ENCODE peak calls at places on chromosomes 6 and 20, in eight cellular contexts. S is Panc1, R is K562, J is HepG2, I is GM23338, D is HCT116, E is GM12878, O is SK-N-SH. L is an unnamed sample.

GRCh38 chr20:10216146-10216741 is 2.4 kb upstream of the SNAP25 start:
- DNase-seq in S (no peak), R (no peak), J (no peak), I (peak), D (no peak), E (no peak), O (no peak), L (no peak)

GRCh38 chr6:54204921-54205511 is 93.8 kb downstream of the MLIP start:
- DNase-seq in S (no peak), R (no peak), J (peak), I (no peak), D (no peak), E (no peak), O (no peak), L (no peak)

GRCh38 chr6:52077180-52077884 is 10.1 kb downstream of the PKHD1 start:
- DNase-seq in S (no peak), R (no peak), J (no peak), I (peak), D (no peak), E (no peak), O (peak), L (no peak)

GRCh38 chr6:163897030-163897429 is 482.5 kb downstream of the QKI start:
- DNase-seq in S (no peak), R (no peak), J (no peak), I (no peak), D (no peak), E (no peak), O (no peak), L (no peak)

GRCh38 chr20:58306421-58307261 is 2.9 kb upstream of the RAB22A start:
- DNase-seq in S (peak), R (no peak), J (peak), I (no peak), D (no peak), E (peak), O (no peak), L (peak)

GRCh38 chr6:125149256-125150144 is 4.1 kb upstream of the TPD52L1 start:
- DNase-seq in S (no peak), R (no peak), J (no peak), I (no peak), D (no peak), E (no peak), O (no peak), L (no peak)

GRCh38 chr6:108453601-108454157 is 107.0 kb upstream of the FOXO3 start:
- DNase-seq in S (no peak), R (no peak), J (no peak), I (no peak), D (no peak), E (no peak), O (no peak), L (no peak)

GRCh38 chr6:87575423-87575822 is 14.4 kb downstream of the RARS2 start:
- DNase-seq in S (no peak), R (no peak), J (no peak), I (no peak), D (no peak), E (no peak), O (no peak), L (no peak)

GRCh38 chr20:35842361-35842760 is 70.5 kb downstream of the PHF20 start:
- DNase-seq in S (no peak), R (no peak), J (no peak), I (no peak), D (no peak), E (no peak), O (no peak), L (no peak)

GRCh38 chr6:30480536-30481156 is 8.7 kb upstream of the HLA-E start:
- DNase-seq in S (no peak), R (no peak), J (no peak), I (peak), D (no peak), E (no peak), O (no peak), L (peak)

GRCh38 chr20:25750765-25751696 is 54.4 kb upstream of the ZNF337 start:
- DNase-seq in S (peak), R (peak), J (peak), I (peak), D (no peak), E (peak), O (peak), L (no peak)

DNA sequence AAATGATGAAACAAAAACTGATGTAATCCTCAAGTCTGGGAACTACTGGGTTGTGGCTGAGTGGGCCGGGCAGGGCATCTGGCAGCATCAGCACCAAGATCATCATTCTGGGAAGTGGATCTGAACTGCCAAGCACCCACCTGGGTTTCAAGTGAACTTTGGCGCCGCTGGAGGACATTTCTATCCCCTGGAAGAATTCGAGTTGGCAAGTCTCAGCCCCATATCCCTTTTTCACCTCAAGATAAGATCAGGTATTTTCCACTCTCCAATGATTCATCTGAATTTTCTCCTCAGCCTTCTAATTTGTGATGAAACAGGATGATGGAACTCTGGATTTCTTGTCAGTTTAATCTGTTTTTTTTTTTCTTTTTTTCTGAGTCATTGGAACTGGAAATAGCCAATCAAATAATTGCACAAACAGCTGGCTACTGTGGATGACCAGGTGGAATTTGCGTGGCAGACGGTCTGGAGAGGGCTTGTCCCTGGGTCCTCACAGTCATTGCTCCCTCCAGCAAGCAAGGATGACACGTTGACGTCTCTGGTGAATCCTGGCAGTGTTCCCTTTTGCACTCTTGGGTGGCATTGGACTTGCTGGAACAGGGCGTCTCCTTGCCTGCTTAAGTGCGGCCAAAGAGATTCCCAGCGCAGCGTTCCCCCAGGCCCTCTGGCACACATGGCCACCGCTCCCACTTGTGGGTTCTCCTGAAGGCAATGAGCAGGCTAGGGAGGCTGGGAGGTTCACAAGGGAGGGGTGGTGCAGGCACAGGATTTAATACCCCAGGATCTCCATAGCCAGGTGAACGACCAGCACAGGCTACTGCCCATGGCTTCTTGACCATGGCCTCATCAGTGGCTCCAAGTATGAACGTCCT is 80.4 kb downstream of the DHX35 start:
- DNase-seq in S (no peak), R (no peak), J (no peak), I (no peak), D (no peak), E (no peak), O (no peak), L (no peak)
- TF ChIP-seq POLR2AphosphoS5 in S (no peak), R (no peak), J (no peak), I (no peak), D (no peak), E (no peak), O (peak), L (no peak)

GRCh38 chr6:79301290-79301689 is 66.8 kb upstream of the HMGN3 start:
- DNase-seq in S (no peak), R (no peak), J (no peak), I (no peak), D (no peak), E (no peak), O (no peak), L (no peak)
- TF ChIP-seq REST in S (no peak), R (no peak), J (no peak), I (no peak), D (no peak), E (no peak), O (no peak), L (no peak)

GRCh38 chr6:32689531-32690505 is 23.4 kb upstream of the HLA-DQB1 start:
- DNase-seq in S (no peak), R (no peak), J (no peak), I (no peak), D (no peak), E (peak), O (no peak), L (no peak)
- H3K27ac ChIP-seq in S (no peak), R (no peak), J (no peak), I (no peak), D (no peak), E (peak), O (no peak), L (no peak)

GRCh38 chr6:5261545-5262109 is 314 bp downstream of the FARS2 start:
- DNase-seq in S (peak), R (no peak), J (no peak), I (no peak), D (no peak), E (no peak), O (no peak), L (no peak)
- TF ChIP-seq POLR2AphosphoS5 in S (no peak), R (peak), J (no peak), I (no peak), D (no peak), E (peak), O (no peak), L (peak)

DNA sequence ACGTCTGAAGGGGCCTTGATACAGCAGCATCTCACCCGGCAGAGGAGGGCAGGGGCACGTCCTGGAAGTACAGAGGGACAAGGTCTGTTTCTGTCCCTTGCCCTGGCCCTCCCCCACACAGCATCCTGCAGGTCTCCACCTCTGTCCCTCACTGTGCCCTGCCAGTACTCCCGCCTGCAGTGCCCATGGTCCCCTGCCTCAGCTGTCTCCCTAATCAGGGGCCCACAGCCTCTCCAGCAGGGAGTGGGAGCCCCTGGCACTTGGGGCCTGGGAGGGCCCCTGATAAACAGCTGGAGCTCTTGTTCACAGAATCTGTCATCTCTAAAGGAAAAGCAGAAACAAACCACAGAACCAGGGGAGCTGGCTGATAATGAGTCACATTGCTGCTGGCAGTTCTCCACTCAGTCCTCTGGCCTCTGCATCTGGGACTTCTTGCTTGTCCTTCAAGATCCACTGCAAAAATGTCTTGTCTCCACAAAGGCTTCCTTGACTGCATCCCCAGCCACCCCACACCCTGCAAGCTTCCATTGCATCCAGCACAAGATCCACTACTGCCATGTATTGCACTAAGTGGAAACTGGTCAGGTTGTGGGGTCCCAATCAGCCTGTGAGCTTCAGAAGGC is 33.2 kb upstream of the TAF8 start:
- DNase-seq in S (no peak), R (peak), J (no peak), I (no peak), D (no peak), E (no peak), O (peak), L (peak)
- TF ChIP-seq REST in S (no peak), R (peak), J (no peak), I (no peak), D (no peak), E (no peak), O (no peak), L (no peak)

GRCh38 chr20:48738094-48738398 is 89.8 kb downstream of the PREX1 start:
- DNase-seq in S (no peak), R (no peak), J (no peak), I (no peak), D (no peak), E (no peak), O (no peak), L (no peak)
- H3K27ac ChIP-seq in S (no peak), R (no peak), J (no peak), I (no peak), D (no peak), E (peak), O (no peak), L (peak)

GRCh38 chr20:50645253-50646068 is 45.9 kb downstream of the RIPOR3 start:
- DNase-seq in S (peak), R (no peak), J (peak), I (peak), D (peak), E (no peak), O (no peak), L (no peak)
- TF ChIP-seq POLR2AphosphoS5 in S (peak), R (no peak), J (no peak), I (no peak), D (peak), E (no peak), O (peak), L (no peak)

GRCh38 chr20:23159256-23159922 is 73.3 kb upstream of the CD93 start:
- DNase-seq in S (no peak), R (no peak), J (no peak), I (no peak), D (no peak), E (no peak), O (no peak), L (no peak)

GRCh38 chr20:23156170-23156841 is 70.2 kb upstream of the CD93 start:
- DNase-seq in S (peak), R (no peak), J (peak), I (no peak), D (peak), E (no peak), O (no peak), L (peak)

GRCh38 chr20:23156842-23157423 is 70.8 kb upstream of the CD93 start:
- DNase-seq in S (no peak), R (no peak), J (no peak), I (no peak), D (no peak), E (no peak), O (no peak), L (no peak)

GRCh38 chr20:23159923-23160445 is 73.9 kb upstream of the CD93 start:
- DNase-seq in S (no peak), R (no peak), J (no peak), I (no peak), D (no peak), E (no peak), O (no peak), L (no peak)

GRCh38 chr20:23157741-23158140 is 71.6 kb upstream of the CD93 start:
- DNase-seq in S (no peak), R (no peak), J (no peak), I (no peak), D (no peak), E (no peak), O (no peak), L (no peak)
- TF ChIP-seq REST in S (no peak), R (no peak), J (no peak), I (no peak), D (no peak), E (no peak), O (no peak), L (no peak)

L was measured in HL-60.